ENCODE peak calls at places on chromosomes 2 and 18, in seven cellular contexts. One of them, this sample, is unnamed. For H3K9me3, the result is how much of the 10 kb centered on the place peaks cover.

GRCh38 chr2:219728993-219729487 is 101.6 kb downstream of the SLC4A3 start:
- DNase-seq in H9: no peak
- DNase-seq in Caco-2: peak
- DNase-seq in upper lobe of right lung: no peak
- DNase-seq in spleen: no peak
- DNase-seq in small intestine: no peak
- DNase-seq in mesenchymal stem cell: no peak
- DNase-seq in this sample: no peak

GRCh38 chr18:7488571-7488970 is 78.5 kb upstream of the PTPRM start:
- DNase-seq in Caco-2: peak
- DNase-seq in small intestine: no peak
- DNase-seq in spleen: no peak
- DNase-seq in H9: no peak
- DNase-seq in upper lobe of right lung: no peak
- DNase-seq in mesenchymal stem cell: no peak
- DNase-seq in this sample: no peak

GRCh38 chr2:7357993-7358392 is 440.8 kb downstream of the RNF144A start:
- DNase-seq in upper lobe of right lung: no peak
- DNase-seq in mesenchymal stem cell: no peak
- DNase-seq in H9: no peak
- DNase-seq in Caco-2: no peak
- DNase-seq in spleen: no peak
- DNase-seq in small intestine: no peak
- DNase-seq in this sample: no peak

GRCh38 chr2:219273887-219274391 is 5.2 kb upstream of the DNAJB2 start:
- DNase-seq in Caco-2: no peak
- DNase-seq in small intestine: no peak
- DNase-seq in H9: no peak
- DNase-seq in spleen: no peak
- DNase-seq in mesenchymal stem cell: no peak
- DNase-seq in upper lobe of right lung: peak
- DNase-seq in this sample: no peak

GRCh38 chr2:1767939-1768691 is 23.8 kb upstream of the PXDN start:
- DNase-seq in spleen: no peak
- DNase-seq in small intestine: no peak
- DNase-seq in upper lobe of right lung: no peak
- DNase-seq in Caco-2: no peak
- DNase-seq in mesenchymal stem cell: no peak
- DNase-seq in H9: peak
- DNase-seq in this sample: no peak

GRCh38 chr2:11677146-11678055 is 7.4 kb upstream of the NTSR2 start:
- DNase-seq in Caco-2: no peak
- DNase-seq in mesenchymal stem cell: no peak
- DNase-seq in spleen: peak
- DNase-seq in H9: peak
- DNase-seq in small intestine: no peak
- DNase-seq in upper lobe of right lung: peak
- DNase-seq in this sample: no peak

GRCh38 chr2:233244818-233245217 is 6.7 kb upstream of the ATG16L1 start:
- DNase-seq in small intestine: no peak
- DNase-seq in Caco-2: no peak
- DNase-seq in H9: no peak
- DNase-seq in mesenchymal stem cell: no peak
- DNase-seq in upper lobe of right lung: no peak
- DNase-seq in spleen: no peak
- DNase-seq in this sample: no peak

GRCh38 chr2:152486048-152486736 is 151.2 kb downstream of the FMNL2 start:
- DNase-seq in mesenchymal stem cell: peak
- DNase-seq in spleen: no peak
- DNase-seq in Caco-2: peak
- DNase-seq in H9: no peak
- DNase-seq in small intestine: no peak
- DNase-seq in upper lobe of right lung: no peak
- DNase-seq in this sample: no peak

GRCh38 chr2:70717431-70718038 is 50.5 kb downstream of the ADD2 start:
- DNase-seq in mesenchymal stem cell: no peak
- DNase-seq in upper lobe of right lung: no peak
- DNase-seq in Caco-2: no peak
- DNase-seq in spleen: no peak
- DNase-seq in H9: peak
- DNase-seq in small intestine: no peak
- DNase-seq in this sample: no peak

GRCh38 chr2:2921011-2921720 is 456.5 kb downstream of the EIPR1 start:
- DNase-seq in mesenchymal stem cell: no peak
- DNase-seq in H9: no peak
- DNase-seq in small intestine: no peak
- DNase-seq in Caco-2: no peak
- DNase-seq in upper lobe of right lung: no peak
- DNase-seq in spleen: no peak
- DNase-seq in this sample: no peak

GRCh38 chr2:2922156-2922555 is 455.5 kb downstream of the EIPR1 start:
- DNase-seq in upper lobe of right lung: no peak
- DNase-seq in mesenchymal stem cell: no peak
- DNase-seq in H9: no peak
- DNase-seq in spleen: no peak
- DNase-seq in Caco-2: no peak
- DNase-seq in small intestine: no peak
- DNase-seq in this sample: no peak

GRCh38 chr2:2916621-2917020 is 461.0 kb downstream of the EIPR1 start:
- DNase-seq in mesenchymal stem cell: no peak
- DNase-seq in Caco-2: no peak
- DNase-seq in upper lobe of right lung: no peak
- DNase-seq in H9: no peak
- DNase-seq in spleen: no peak
- DNase-seq in small intestine: no peak
- DNase-seq in this sample: no peak

GRCh38 chr2:2919574-2920365 is 457.8 kb downstream of the EIPR1 start:
- DNase-seq in small intestine: no peak
- DNase-seq in spleen: no peak
- DNase-seq in mesenchymal stem cell: no peak
- DNase-seq in Caco-2: no peak
- DNase-seq in H9: no peak
- DNase-seq in upper lobe of right lung: no peak
- DNase-seq in this sample: no peak

DNA sequence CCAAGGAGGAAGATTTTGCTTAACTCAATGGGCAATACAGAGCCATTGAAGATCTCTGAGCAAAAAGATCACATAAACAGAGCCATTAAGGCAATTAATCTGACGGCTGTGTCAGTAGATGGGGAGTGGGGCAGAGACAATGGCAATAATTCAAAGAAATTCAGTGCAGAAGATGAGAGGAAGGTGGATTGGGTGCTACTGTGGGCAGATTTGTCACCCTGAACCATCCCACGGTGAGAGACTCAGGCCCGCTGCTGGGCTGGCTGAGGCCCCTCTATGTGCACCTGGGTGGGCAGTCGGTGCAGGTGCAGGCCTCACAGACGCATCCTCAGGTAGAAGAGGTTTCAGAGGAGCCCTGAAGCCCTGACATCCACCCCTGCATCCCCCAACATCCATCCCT is 458.6 kb downstream of the EIPR1 start:
- DNase-seq in Caco-2: no peak
- DNase-seq in mesenchymal stem cell: no peak
- DNase-seq in spleen: no peak
- DNase-seq in upper lobe of right lung: no peak
- DNase-seq in small intestine: no peak
- DNase-seq in H9: no peak
- DNase-seq in this sample: no peak
- H3K9me3 ChIP-seq in Caco-2: under half
- H3K9me3 ChIP-seq in mesenchymal stem cell: under half
- H3K9me3 ChIP-seq in spleen: under half
- H3K9me3 ChIP-seq in upper lobe of right lung: under half
- H3K9me3 ChIP-seq in small intestine: under half
- H3K9me3 ChIP-seq in H9: under half
- H3K9me3 ChIP-seq in this sample: under half

DNA sequence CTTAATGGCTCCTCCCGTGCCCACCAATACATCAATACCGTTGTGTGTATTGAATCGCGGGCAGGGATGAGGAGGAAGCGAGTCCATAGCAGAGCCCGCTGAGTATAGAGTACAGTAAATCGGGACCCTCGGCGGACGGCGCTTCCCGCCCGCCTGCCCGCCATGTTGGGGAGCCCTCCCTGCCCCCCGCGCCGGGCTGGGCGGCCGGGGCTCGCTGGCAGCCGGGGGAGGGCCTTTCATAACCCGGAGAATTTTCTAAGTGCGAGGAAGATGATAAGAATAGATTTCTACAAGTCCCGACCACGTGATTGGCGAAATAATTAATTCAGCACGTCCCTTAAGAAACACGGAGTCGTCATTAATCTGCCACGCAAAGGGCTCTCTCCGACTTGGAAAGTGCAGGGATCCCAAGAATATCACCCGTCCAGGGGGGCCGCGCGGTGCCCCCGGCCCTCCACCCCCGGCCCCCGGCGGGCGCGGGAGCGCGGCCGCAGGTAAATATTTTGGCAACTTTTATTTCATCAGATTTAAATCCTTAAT is at the start of gene HOXD3:
- DNase-seq in H9: no peak
- DNase-seq in mesenchymal stem cell: no peak
- DNase-seq in spleen: no peak
- DNase-seq in small intestine: no peak
- DNase-seq in upper lobe of right lung: no peak
- DNase-seq in Caco-2: no peak
- DNase-seq in this sample: no peak
- H3K9me3 ChIP-seq in H9: under half
- H3K9me3 ChIP-seq in mesenchymal stem cell: under half
- H3K9me3 ChIP-seq in spleen: under half
- H3K9me3 ChIP-seq in small intestine: under half
- H3K9me3 ChIP-seq in upper lobe of right lung: under half
- H3K9me3 ChIP-seq in Caco-2: under half
- H3K9me3 ChIP-seq in this sample: under half

DNA sequence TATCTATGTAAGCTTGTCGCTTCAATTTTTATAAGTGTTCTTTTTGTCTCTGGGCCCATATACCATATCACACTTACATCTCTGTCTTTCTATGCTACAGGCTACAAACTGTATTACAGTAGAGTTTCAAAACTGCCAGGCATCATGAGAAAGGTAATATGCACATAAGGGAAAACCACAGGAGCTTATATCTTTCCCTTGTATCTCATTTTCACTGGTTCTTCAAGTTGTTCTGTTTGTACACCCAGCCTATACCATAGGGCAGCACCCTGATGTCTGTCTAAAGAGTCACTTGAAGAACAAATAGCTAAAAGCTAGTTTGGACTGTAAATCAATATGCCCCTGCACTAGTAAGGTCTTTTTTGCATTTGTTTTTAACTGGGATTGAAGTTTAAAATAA is 366.7 kb downstream of the FIGN start:
- DNase-seq in upper lobe of right lung: no peak
- DNase-seq in mesenchymal stem cell: no peak
- DNase-seq in H9: no peak
- DNase-seq in spleen: no peak
- DNase-seq in small intestine: no peak
- DNase-seq in Caco-2: no peak
- DNase-seq in this sample: no peak
- H3K9me3 ChIP-seq in upper lobe of right lung: under half
- H3K9me3 ChIP-seq in mesenchymal stem cell: under half
- H3K9me3 ChIP-seq in H9: under half
- H3K9me3 ChIP-seq in spleen: under half
- H3K9me3 ChIP-seq in small intestine: under half
- H3K9me3 ChIP-seq in Caco-2: under half
- H3K9me3 ChIP-seq in this sample: under half

DNA sequence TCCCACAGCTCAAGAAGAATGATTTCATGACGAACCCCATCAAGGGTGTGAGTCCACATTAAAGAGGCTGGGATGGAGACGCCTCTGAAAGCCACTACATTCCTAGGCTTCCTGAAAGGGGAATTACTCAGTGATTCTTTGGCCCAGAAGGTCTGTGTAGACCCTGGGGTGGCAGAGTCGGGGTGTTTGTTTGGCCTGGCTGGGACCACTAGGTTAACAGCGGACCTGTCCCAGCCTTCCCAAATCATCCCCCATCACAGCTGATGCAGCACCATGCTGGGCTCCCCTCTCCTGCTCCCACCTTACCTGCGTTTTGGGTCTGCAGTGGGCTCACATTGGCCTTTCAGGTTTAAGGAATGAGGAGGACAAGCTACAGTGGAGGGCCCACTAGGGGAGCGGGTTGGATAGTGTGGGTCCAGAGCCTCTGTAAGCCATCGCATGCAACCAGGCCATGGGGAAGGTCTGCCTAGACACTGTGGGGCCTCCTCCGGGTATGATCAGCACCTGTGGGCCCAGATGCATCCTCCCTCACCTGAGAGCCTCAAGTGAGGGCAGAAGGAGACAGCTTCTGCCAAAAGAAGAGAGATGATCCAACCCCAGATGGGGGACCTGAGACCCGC is 16.2 kb downstream of the DIPK1C start:
- DNase-seq in upper lobe of right lung: no peak
- DNase-seq in Caco-2: no peak
- DNase-seq in small intestine: no peak
- DNase-seq in mesenchymal stem cell: no peak
- DNase-seq in spleen: no peak
- DNase-seq in H9: no peak
- DNase-seq in this sample: no peak
- H3K9me3 ChIP-seq in upper lobe of right lung: under half
- H3K9me3 ChIP-seq in Caco-2: under half
- H3K9me3 ChIP-seq in small intestine: under half
- H3K9me3 ChIP-seq in mesenchymal stem cell: under half
- H3K9me3 ChIP-seq in spleen: under half
- H3K9me3 ChIP-seq in H9: under half
- H3K9me3 ChIP-seq in this sample: under half

GRCh38 chr2:2852015-2852777 is 521.1 kb upstream of the MYT1L start:
- DNase-seq in spleen: peak
- DNase-seq in upper lobe of right lung: no peak
- DNase-seq in Caco-2: no peak
- DNase-seq in H9: no peak
- DNase-seq in small intestine: no peak
- DNase-seq in mesenchymal stem cell: no peak
- DNase-seq in this sample: no peak
- H3K9me3 ChIP-seq in spleen: under half
- H3K9me3 ChIP-seq in upper lobe of right lung: under half
- H3K9me3 ChIP-seq in Caco-2: under half
- H3K9me3 ChIP-seq in H9: under half
- H3K9me3 ChIP-seq in small intestine: under half
- H3K9me3 ChIP-seq in mesenchymal stem cell: under half
- H3K9me3 ChIP-seq in this sample: under half

This sample was measured in T-helper 17 cell.